ENCODE peak calls at places on chromosomes 16 and 17, in four cellular contexts. Z is gastrocnemius medialis, P is lower leg skin, O is PC-3. S is an unnamed sample.
A peak's percentile ranks its signal among the peaks of the same experiment; 100 is the strongest.

GRCh38 chr17:66915204-66915611 is 49.3 kb upstream of the CACNG4 start:
- DNase-seq in P (no peak), Z (no peak), O (peak; percentile 86), S (no peak)

GRCh38 chr17:78605886-78606285 is 28.7 kb upstream of the DNAH17 start:
- DNase-seq in P (no peak), O (no peak), Z (no peak), S (no peak)

GRCh38 chr17:61467416-61468262 is 15.4 kb downstream of the TBX4 start:
- DNase-seq in Z (no peak), P (no peak), O (peak; percentile 59), S (peak; percentile 9)

GRCh38 chr17:47776330-47777197 is 43.5 kb downstream of the TBX21 start:
- DNase-seq in P (no peak), Z (no peak), O (peak; percentile 75), S (peak; percentile 36)

GRCh38 chr16:78605548-78606097 is 506.2 kb downstream of the WWOX start:
- DNase-seq in O (no peak), Z (no peak), P (no peak), S (no peak)

GRCh38 chr16:72958522-72959076 is 89.3 kb downstream of the ZFHX3 start:
- DNase-seq in P (no peak), Z (no peak), O (no peak), S (no peak)

GRCh38 chr16:2857451-2858244 is at the start of gene PRSS22:
- DNase-seq in Z (no peak), P (no peak), O (peak; percentile 66), S (no peak)

GRCh38 chr17:17028059-17028877 is 14.0 kb upstream of the MPRIP start:
- DNase-seq in O (peak; percentile 100), P (peak; percentile 70), Z (peak; percentile 46), S (peak; percentile 95)

GRCh38 chr17:66677201-66677981 is 157.5 kb upstream of the CACNG5 start:
- DNase-seq in Z (no peak), P (no peak), O (peak; percentile 78), S (peak; percentile 80)

GRCh38 chr17:7650509-7651096 is at the start of gene ATP1B2:
- DNase-seq in P (peak; percentile 41), O (peak; percentile 47), Z (peak; percentile 42), S (no peak)

GRCh38 chr17:31096106-31096436 is 1.3 kb downstream of the NF1 start:
- DNase-seq in P (no peak), O (peak; percentile 1), Z (no peak), S (no peak)

GRCh38 chr17:17809527-17810373 is 27.0 kb downstream of the SREBF1 start:
- DNase-seq in P (no peak), O (no peak), Z (no peak), S (no peak)

GRCh38 chr16:3509470-3509928 is 8.7 kb downstream of the CLUAP1 start:
- DNase-seq in O (peak; percentile 72), Z (no peak), P (no peak), S (no peak)

GRCh38 chr17:32803544-32803943 is 73.4 kb downstream of the MYO1D start:
- DNase-seq in P (no peak), Z (no peak), O (no peak), S (no peak)

GRCh38 chr17:59371426-59372099 is 40.1 kb downstream of the YPEL2 start:
- DNase-seq in Z (peak; percentile 93), O (no peak), P (peak; percentile 72), S (no peak)

GRCh38 chr16:50467943-50468748 is 80.0 kb upstream of the NKD1 start:
- DNase-seq in O (no peak), P (no peak), Z (no peak), S (no peak)

GRCh38 chr17:7842380-7842949 is 8.4 kb downstream of the KDM6B start:
- DNase-seq in P (no peak), Z (peak; percentile 83), O (peak; percentile 83), S (peak; percentile 84)

GRCh38 chr16:70254965-70255286 is 3.2 kb upstream of the EXOSC6 start:
- DNase-seq in O (no peak), Z (no peak), P (no peak), S (no peak)

GRCh38 chr17:2398655-2399571 is 1.9 kb downstream of the MNT start:
- DNase-seq in O (peak; percentile 68), Z (peak; percentile 70), P (no peak), S (peak; percentile 71)

GRCh38 chr16:73043828-73044493 is 4.0 kb downstream of the ZFHX3 start:
- DNase-seq in P (no peak), O (no peak), Z (no peak), S (peak; percentile 54)

GRCh38 chr16:85416267-85417109 is 196.6 kb upstream of the GSE1 start:
- DNase-seq in O (peak; percentile 71), P (no peak), Z (peak; percentile 66), S (peak; percentile 13)

GRCh38 chr16:27973678-27974077 is 89.8 kb downstream of the GSG1L start:
- DNase-seq in O (no peak), Z (no peak), P (no peak), S (no peak)

GRCh38 chr17:73705594-73705993 is 61.3 kb upstream of the SDK2 start:
- DNase-seq in Z (no peak), O (peak; percentile 51), P (no peak), S (no peak)

GRCh38 chr16:86457621-86458456 is 52.5 kb upstream of the FOXF1 start:
- DNase-seq in Z (no peak), O (no peak), P (no peak), S (peak; percentile 62)

GRCh38 chr16:9072806-9073341 is 18.6 kb upstream of the HAPSTR1 start:
- DNase-seq in P (no peak), O (peak; percentile 54), Z (no peak), S (peak; percentile 84)

GRCh38 chr16:4369006-4369766 is 2.5 kb upstream of the VASN start:
- DNase-seq in O (peak; percentile 83), P (no peak), Z (no peak), S (peak; percentile 57)

GRCh38 chr17:82076785-82077591 is 11.4 kb upstream of the DUS1L start:
- DNase-seq in O (no peak), P (no peak), Z (no peak), S (no peak)
- TF ChIP-seq CTCF in O (no peak), P (no peak), Z (no peak), S (no peak)

DNA sequence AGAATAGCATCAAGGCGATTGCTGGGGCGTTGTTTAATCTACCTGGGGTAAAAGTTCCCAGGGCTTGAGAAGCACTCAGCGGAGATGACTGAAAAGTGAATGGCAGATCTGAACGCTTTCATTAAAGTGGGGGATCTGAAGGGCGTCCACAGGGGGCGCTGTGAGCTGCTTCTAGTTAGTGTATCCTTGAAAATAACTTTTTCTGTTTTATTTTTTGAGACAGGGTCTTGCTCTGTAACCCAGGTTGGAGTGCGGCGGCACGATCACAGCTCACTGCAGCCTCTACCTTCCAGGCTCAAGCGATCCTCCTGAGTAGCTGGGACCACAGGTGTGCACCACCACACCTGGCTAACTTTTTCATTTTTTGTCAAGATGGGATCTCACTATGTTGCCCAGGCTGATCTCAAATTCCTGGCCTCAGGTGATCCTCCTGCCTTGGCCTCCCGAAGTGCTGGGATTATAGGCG is 360.4 kb downstream of the SEC14L1 start:
- DNase-seq in P (no peak), O (peak; percentile 40), Z (peak; percentile 10), S (no peak)
- TF ChIP-seq CTCF in P (no peak), O (peak; percentile 76), Z (peak; percentile 17), S (peak; percentile 88)

GRCh38 chr17:311119-311848 is 41.3 kb downstream of the RPH3AL start:
- DNase-seq in P (no peak), O (no peak), Z (no peak), S (no peak)

GRCh38 chr17:307295-307691 is 45.3 kb downstream of the RPH3AL start:
- DNase-seq in Z (no peak), P (no peak), O (no peak), S (no peak)

GRCh38 chr17:310111-311010 is 42.2 kb downstream of the RPH3AL start:
- DNase-seq in O (no peak), Z (no peak), P (no peak), S (no peak)

GRCh38 chr17:307741-308507 is 44.7 kb downstream of the RPH3AL start:
- DNase-seq in Z (peak; percentile 35), P (no peak), O (no peak), S (no peak)

GRCh38 chr17:309361-309888 is 43.2 kb downstream of the RPH3AL start:
- DNase-seq in Z (no peak), O (peak; percentile 7), P (no peak), S (no peak)
- TF ChIP-seq CTCF in Z (no peak), O (peak; percentile 68), P (no peak), S (peak; percentile 80)

GRCh38 chr17:42194133-42194899 is at the start of gene GHDC:
- DNase-seq in Z (peak; percentile 86), P (peak; percentile 79), O (no peak), S (peak; percentile 7)
- TF ChIP-seq CTCF in Z (no peak), P (no peak), O (no peak), S (no peak)

DNA sequence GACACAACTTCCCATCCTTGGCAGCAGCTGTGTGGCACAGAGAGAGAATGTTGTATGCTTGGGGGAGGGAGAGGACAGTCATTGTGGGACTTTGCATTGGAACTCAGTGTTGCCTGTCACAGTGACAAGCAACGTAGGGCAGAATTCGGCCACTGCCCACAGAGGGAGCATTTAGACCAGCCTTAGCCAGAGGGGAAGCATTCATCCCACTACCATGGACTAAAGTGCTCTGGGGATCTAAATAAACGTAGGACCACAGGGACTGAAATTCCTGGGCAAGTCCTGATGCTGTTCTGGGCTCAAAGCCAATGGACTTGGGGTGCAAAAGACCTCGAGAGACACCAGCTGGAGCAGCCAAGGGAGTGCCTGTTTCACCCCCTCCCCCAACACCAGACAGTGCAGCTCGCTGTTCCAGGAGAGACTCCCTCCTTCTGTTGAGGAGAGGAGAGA is 44.9 kb downstream of the ABCA8 start:
- DNase-seq in O (no peak), P (no peak), Z (peak; percentile 30), S (no peak)
- TF ChIP-seq CTCF in O (no peak), P (no peak), Z (no peak), S (no peak)

DNA sequence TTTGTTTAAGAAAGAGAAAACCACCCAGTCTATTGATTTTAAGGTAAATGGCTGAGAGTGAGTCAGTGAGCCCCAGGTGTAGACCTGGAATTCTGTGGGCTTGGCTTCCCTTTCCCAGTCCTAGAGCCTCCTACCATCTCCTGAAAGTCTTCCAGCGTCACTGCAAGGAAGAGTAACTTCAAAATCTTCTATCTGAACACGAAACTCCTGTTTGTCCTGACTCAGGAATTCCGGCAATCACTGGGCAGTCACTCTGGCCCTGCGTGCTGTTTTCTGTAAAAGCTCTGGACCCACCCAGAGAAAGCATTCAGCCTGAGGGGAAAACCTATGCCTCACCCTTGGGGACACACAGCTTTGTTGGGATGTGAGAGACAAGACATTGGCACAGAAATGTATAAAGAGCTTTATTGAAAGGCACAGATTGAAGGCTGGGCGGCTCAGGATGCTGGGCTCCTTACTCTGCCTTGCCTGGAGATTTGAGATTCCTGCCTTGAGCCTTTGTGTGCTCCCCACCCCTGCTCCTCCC is 15.9 kb downstream of the MINK1 start:
- DNase-seq in P (no peak), O (peak; percentile 96), Z (no peak), S (peak; percentile 58)
- TF ChIP-seq CTCF in P (no peak), O (no peak), Z (no peak), S (no peak)

S was measured in HFFc6.